ENCODE peak calls at places on chromosomes 5 and 9, in ten cellular contexts. V, U, H, J, W, M, Q, X, B and O are unnamed samples.

GRCh38 chr5:141883184-141883947 is 5.2 kb upstream of the PCDH1 start:
- DNase-seq in H (no peak), V (no peak), X (no peak), Q (no peak), M (no peak), W (no peak), B (no peak), J (no peak), U (no peak), O (no peak)

GRCh38 chr9:23551929-23552707 is 273.9 kb downstream of the ELAVL2 start:
- DNase-seq in M (no peak), H (no peak), V (no peak), J (no peak), B (no peak), X (no peak), W (no peak), Q (no peak), U (no peak), O (no peak)

GRCh38 chr9:130616451-130616850 is 37.1 kb downstream of the FUBP3 start:
- DNase-seq in Q (no peak), H (no peak), X (no peak), W (no peak), J (no peak), M (no peak), B (no peak), U (no peak), V (no peak), O (no peak)

GRCh38 chr9:16202913-16203734 is 650.3 kb downstream of the CCDC171 start:
- DNase-seq in Q (no peak), U (no peak), H (no peak), X (no peak), M (no peak), B (peak; percentile 92), V (no peak), W (no peak), J (no peak), O (no peak)

GRCh38 chr9:81605154-81605670 is 84.1 kb downstream of the TLE1 start:
- DNase-seq in M (no peak), H (no peak), W (no peak), B (no peak), U (no peak), J (peak; percentile 62), X (no peak), Q (no peak), V (no peak), O (no peak)

GRCh38 chr9:21286654-21287053 is 18.5 kb downstream of the IFNA5 start:
- DNase-seq in M (no peak), H (no peak), V (no peak), W (no peak), U (no peak), B (no peak), X (no peak), Q (no peak), J (no peak), O (no peak)

GRCh38 chr5:108379722-108380530 is 2.0 kb downstream of the FBXL17 start:
- DNase-seq in B (no peak), J (no peak), M (no peak), H (no peak), X (no peak), Q (peak; percentile 23), V (no peak), U (no peak), W (no peak), O (no peak)

GRCh38 chr9:71683598-71684235 is 84.6 kb downstream of the CEMIP2 start:
- DNase-seq in M (no peak), H (no peak), X (no peak), U (no peak), W (no peak), Q (no peak), V (no peak), B (peak; percentile 74), J (no peak), O (no peak)

GRCh38 chr5:90675222-90675621 is 116.6 kb downstream of the ADGRV1 start:
- DNase-seq in H (no peak), U (no peak), V (no peak), Q (no peak), X (no peak), B (no peak), J (no peak), W (no peak), M (no peak), O (no peak)

GRCh38 chr5:88772831-88773230 is 110.2 kb downstream of the MEF2C start:
- DNase-seq in W (no peak), V (no peak), H (no peak), M (no peak), U (no peak), X (no peak), B (no peak), J (no peak), Q (no peak), O (no peak)

GRCh38 chr9:125897481-125897880 is 150.3 kb downstream of the PBX3 start:
- DNase-seq in J (no peak), M (no peak), X (no peak), W (no peak), Q (no peak), U (no peak), H (no peak), V (no peak), B (no peak), O (no peak)

GRCh38 chr9:16704489-16705111 is 165.9 kb downstream of the BNC2 start:
- DNase-seq in M (peak; percentile 31), H (no peak), B (no peak), X (no peak), J (no peak), U (no peak), Q (peak; percentile 23), W (no peak), V (no peak), O (no peak)

GRCh38 chr5:39370555-39371366 is 6.5 kb upstream of the C9 start:
- DNase-seq in W (no peak), J (peak; percentile 23), U (no peak), V (no peak), M (no peak), X (no peak), H (no peak), Q (peak; percentile 44), B (no peak), O (no peak)

GRCh38 chr9:28688172-28688571 is 1114.9 kb upstream of the C9orf72 start:
- DNase-seq in X (no peak), W (no peak), M (no peak), U (no peak), V (peak; percentile 40), B (no peak), H (no peak), Q (no peak), J (no peak), O (no peak)

GRCh38 chr5:108801776-108802175 is 54.1 kb downstream of the FER start:
- DNase-seq in W (no peak), M (no peak), V (no peak), Q (no peak), U (no peak), X (no peak), H (no peak), J (no peak), B (peak; percentile 95), O (no peak)

GRCh38 chr9:125240649-125240999 is 519 bp downstream of the HSPA5 start:
- DNase-seq in Q (peak; percentile 49), B (peak; percentile 43), H (no peak), W (no peak), X (no peak), V (peak; percentile 38), M (peak; percentile 19), J (no peak), U (no peak), O (no peak)

GRCh38 chr5:171954721-171955120 is 51.7 kb downstream of the FBXW11 start:
- DNase-seq in U (no peak), X (no peak), M (no peak), B (no peak), J (no peak), W (no peak), V (no peak), Q (no peak), H (no peak), O (no peak)

GRCh38 chr5:179825655-179826182 is 5.0 kb downstream of the SQSTM1 start:
- DNase-seq in X (no peak), M (no peak), Q (peak; percentile 80), B (no peak), W (no peak), V (no peak), U (no peak), J (no peak), H (no peak), O (no peak)

GRCh38 chr9:36470891-36471290 is 70.8 kb upstream of the RNF38 start:
- DNase-seq in Q (peak; percentile 65), W (peak; percentile 46), H (peak; percentile 50), J (no peak), B (peak; percentile 61), V (no peak), U (no peak), M (no peak), X (no peak), O (peak; percentile 39)

GRCh38 chr5:124651663-124652513 is 94.6 kb downstream of the ZNF608 start:
- DNase-seq in M (peak; percentile 52), B (peak; percentile 51), W (peak; percentile 14), V (peak; percentile 77), X (no peak), J (peak; percentile 64), Q (peak; percentile 87), U (no peak), H (no peak), O (no peak)

GRCh38 chr5:79225026-79225425 is 10.9 kb upstream of the JMY start:
- DNase-seq in M (no peak), B (no peak), U (no peak), X (no peak), W (no peak), H (no peak), Q (no peak), J (no peak), V (no peak), O (no peak)

GRCh38 chr9:73613092-73613701 is 461.5 kb downstream of the ANXA1 start:
- DNase-seq in W (no peak), M (no peak), V (no peak), J (no peak), H (no peak), U (no peak), B (no peak), Q (no peak), X (no peak), O (no peak)